ENCODE peak calls at places on chromosomes 11 and 22, in seven cellular contexts. S is GM23338, H is neural progenitor cell, Z is PC-3, U is hepatocyte, R is HCT116, X is GM23248. V is an unnamed sample. For H3K79me2, the result is how much of the 10 kb centered on the place peaks cover.

GRCh38 chr11:35288817-35289541 is 130.4 kb downstream of the SLC1A2 start:
- DNase-seq in S (no peak), H (no peak), Z (peak), U (no peak), R (no peak), X (peak), V (peak)

GRCh38 chr11:102527701-102528100 is 2.8 kb downstream of the MMP7 start:
- DNase-seq in S (no peak), H (no peak), Z (peak), U (no peak), R (no peak), X (peak), V (no peak)

GRCh38 chr11:132925825-132926469 is 606.4 kb downstream of the OPCML start:
- DNase-seq in S (no peak), H (no peak), Z (no peak), U (no peak), R (no peak), X (no peak), V (no peak)

GRCh38 chr11:35617687-35618496 is at the start of gene FJX1:
- DNase-seq in S (peak), H (peak), Z (peak), U (peak), R (no peak), X (peak), V (peak)

GRCh38 chr11:1028291-1028540 is 8.3 kb downstream of the MUC6 start:
- DNase-seq in S (no peak), H (no peak), Z (no peak), U (no peak), R (no peak), X (no peak), V (no peak)

GRCh38 chr11:64299847-64300648 is at the start of gene CATSPERZ:
- DNase-seq in S (peak), H (no peak), Z (no peak), U (no peak), R (no peak), X (peak), V (peak)

GRCh38 chr11:34565417-34566208 is 52.0 kb upstream of the ELF5 start:
- DNase-seq in S (peak), H (peak), Z (peak), U (no peak), R (peak), X (no peak), V (peak)

GRCh38 chr11:65425971-65426838 is 3.6 kb downstream of the NEAT1 start:
- DNase-seq in S (no peak), H (no peak), Z (peak), U (peak), R (peak), X (peak), V (peak)

GRCh38 chr11:117444256-117445096 is 116.8 kb downstream of the CEP164 start:
- DNase-seq in S (no peak), H (no peak), Z (no peak), U (no peak), R (no peak), X (no peak), V (no peak)

GRCh38 chr11:2579315-2580060 is 120.3 kb downstream of the KCNQ1OT1 start:
- DNase-seq in S (no peak), H (peak), Z (no peak), U (no peak), R (no peak), X (no peak), V (no peak)

GRCh38 chr11:125990244-125990643 is 44.4 kb downstream of the VSIG10L2 start:
- DNase-seq in S (no peak), H (no peak), Z (peak), U (no peak), R (no peak), X (peak), V (no peak)

GRCh38 chr11:65576232-65576866 is 496 bp downstream of the EHBP1L1 start:
- DNase-seq in S (no peak), H (no peak), Z (no peak), U (no peak), R (no peak), X (peak), V (peak)

GRCh38 chr22:37496651-37497599 is 10.7 kb upstream of the MFNG start:
- DNase-seq in S (peak), H (peak), Z (peak), U (no peak), R (no peak), X (peak), V (no peak)

GRCh38 chr11:12053606-12054361 is 45.4 kb upstream of the DKK3 start:
- DNase-seq in S (no peak), H (no peak), Z (no peak), U (no peak), R (no peak), X (peak), V (no peak)

GRCh38 chr22:45131749-45132148 is 32.0 kb upstream of the NUP50 start:
- DNase-seq in S (no peak), H (no peak), Z (no peak), U (no peak), R (no peak), X (no peak), V (no peak)

GRCh38 chr11:70720291-70720690 is 322.0 kb downstream of the CTTN start:
- DNase-seq in S (no peak), H (no peak), Z (no peak), U (no peak), R (no peak), X (no peak), V (no peak)

GRCh38 chr22:41523464-41524221 is 20.6 kb downstream of the POLR3H start:
- DNase-seq in S (peak), H (no peak), Z (no peak), U (no peak), R (no peak), X (peak), V (no peak)

GRCh38 chr11:61553373-61554171 is 27.3 kb downstream of the SYT7 start:
- DNase-seq in S (no peak), H (no peak), Z (no peak), U (peak), R (no peak), X (no peak), V (no peak)

GRCh38 chr22:48921411-48921903 is 906.2 kb downstream of the BRD1 start:
- DNase-seq in S (no peak), H (no peak), Z (no peak), U (no peak), R (no peak), X (no peak), V (no peak)

GRCh38 chr11:102495161-102496042 is 35.1 kb downstream of the MMP7 start:
- DNase-seq in S (peak), H (peak), Z (peak), U (peak), R (peak), X (peak), V (peak)

GRCh38 chr11:121563003-121563402 is 110.2 kb upstream of the SORL1-AS1 start:
- DNase-seq in S (no peak), H (no peak), Z (no peak), U (no peak), R (no peak), X (no peak), V (no peak)

GRCh38 chr22:38203855-38204497 is 2.2 kb downstream of the MAFF start:
- DNase-seq in S (no peak), H (no peak), Z (peak), U (no peak), R (no peak), X (peak), V (no peak)

GRCh38 chr22:29011200-29011867 is 50.3 kb downstream of the C22orf31 start:
- DNase-seq in S (peak), H (peak), Z (no peak), U (no peak), R (no peak), X (no peak), V (no peak)

GRCh38 chr11:67006029-67006884 is 16.7 kb upstream of the SYT12 start:
- DNase-seq in S (peak), H (peak), Z (peak), U (no peak), R (peak), X (peak), V (peak)

GRCh38 chr11:45371251-45371749 is 85.2 kb upstream of the SYT13 start:
- DNase-seq in S (peak), H (peak), Z (peak), U (peak), R (peak), X (peak), V (peak)

GRCh38 chr11:46351148-46351547 is 3.9 kb downstream of the DGKZ start:
- DNase-seq in S (no peak), H (no peak), Z (no peak), U (no peak), R (no peak), X (no peak), V (no peak)

GRCh38 chr11:46800177-46800576 is 45.9 kb downstream of the CKAP5 start:
- DNase-seq in S (no peak), H (no peak), Z (no peak), U (no peak), R (no peak), X (peak), V (no peak)

GRCh38 chr11:38446336-38446735 is 1848.3 kb upstream of the RAG2 start:
- DNase-seq in S (no peak), H (no peak), Z (peak), U (no peak), R (no peak), X (no peak), V (no peak)

DNA sequence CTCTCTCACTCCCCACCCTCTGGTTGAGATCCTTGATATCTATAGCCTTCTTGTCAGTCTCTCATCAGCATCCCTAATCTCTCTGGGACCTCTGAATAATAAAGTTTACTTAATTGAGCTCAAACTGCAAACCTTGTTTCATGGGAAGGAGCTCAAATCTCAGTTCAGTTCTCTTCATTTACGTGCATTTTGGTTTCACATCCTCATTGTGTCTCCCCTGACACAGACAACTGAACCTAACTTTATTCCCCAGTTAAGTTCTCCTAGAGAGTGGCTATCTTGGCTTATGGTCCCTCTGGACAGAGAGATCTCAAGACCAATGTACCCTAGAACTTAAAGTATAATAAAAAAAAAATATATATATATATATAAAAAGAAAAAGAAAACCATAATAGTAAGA is 47.3 kb downstream of the NXPE2 start:
- DNase-seq in S (no peak), H (no peak), Z (no peak), U (no peak), R (no peak), X (no peak), V (no peak)
- TF ChIP-seq EZH2 in S (no peak), H (no peak), Z (no peak), U (no peak), R (no peak), X (no peak), V (no peak)

DNA sequence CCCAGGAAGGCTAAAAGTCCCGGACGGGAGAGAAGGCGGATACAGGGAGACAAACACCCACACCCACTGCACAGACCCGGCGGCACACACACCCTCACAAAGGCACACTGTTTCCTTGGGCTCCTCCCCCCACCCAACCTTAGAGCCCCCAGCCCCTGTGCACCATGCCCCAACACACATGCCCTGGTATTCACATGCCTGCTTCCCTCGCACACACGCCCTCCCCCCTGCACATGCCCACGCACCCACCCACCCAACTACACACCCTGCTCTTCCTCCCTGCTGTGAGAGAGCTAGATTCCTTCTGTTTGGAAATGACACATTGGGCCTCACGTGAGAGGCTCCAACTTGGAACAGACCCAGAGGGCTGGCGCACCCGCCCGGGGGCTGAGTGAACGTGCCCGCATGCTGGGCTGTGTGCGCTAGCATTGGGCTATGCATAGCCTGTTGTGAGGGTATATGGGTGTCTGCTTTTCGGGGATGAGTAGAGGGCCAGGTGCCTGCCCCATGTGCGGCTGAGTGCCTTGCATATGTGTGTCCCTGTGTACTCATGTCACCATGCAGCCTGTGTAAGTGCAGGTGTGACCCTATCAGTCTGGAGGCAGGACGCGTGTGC is 518 bp upstream of the CHRM1 start:
- DNase-seq in S (no peak), H (peak), Z (peak), U (no peak), R (no peak), X (peak), V (no peak)
- TF ChIP-seq EZH2phosphoT487 in S (no peak), H (no peak), Z (no peak), U (no peak), R (no peak), X (no peak), V (no peak)

GRCh38 chr22:46465793-46466192 is 71.6 kb downstream of the CELSR1 start:
- DNase-seq in S (no peak), H (no peak), Z (no peak), U (no peak), R (no peak), X (no peak), V (no peak)
- H3K79me2 ChIP-seq in S (under half), H (under half), Z (under half), U (under half), R (under half), X (under half), V (under half)

GRCh38 chr11:8337115-8337386 is 73.4 kb upstream of the LMO1 start:
- DNase-seq in S (no peak), H (no peak), Z (no peak), U (no peak), R (no peak), X (no peak), V (no peak)

GRCh38 chr11:8336356-8337114 is 72.9 kb upstream of the LMO1 start:
- DNase-seq in S (no peak), H (no peak), Z (peak), U (no peak), R (no peak), X (no peak), V (no peak)

GRCh38 chr11:8333431-8334401 is 70.0 kb upstream of the LMO1 start:
- DNase-seq in S (no peak), H (peak), Z (peak), U (peak), R (no peak), X (peak), V (no peak)

GRCh38 chr11:8335683-8336082 is 72.0 kb upstream of the LMO1 start:
- DNase-seq in S (no peak), H (no peak), Z (peak), U (no peak), R (no peak), X (peak), V (no peak)

DNA sequence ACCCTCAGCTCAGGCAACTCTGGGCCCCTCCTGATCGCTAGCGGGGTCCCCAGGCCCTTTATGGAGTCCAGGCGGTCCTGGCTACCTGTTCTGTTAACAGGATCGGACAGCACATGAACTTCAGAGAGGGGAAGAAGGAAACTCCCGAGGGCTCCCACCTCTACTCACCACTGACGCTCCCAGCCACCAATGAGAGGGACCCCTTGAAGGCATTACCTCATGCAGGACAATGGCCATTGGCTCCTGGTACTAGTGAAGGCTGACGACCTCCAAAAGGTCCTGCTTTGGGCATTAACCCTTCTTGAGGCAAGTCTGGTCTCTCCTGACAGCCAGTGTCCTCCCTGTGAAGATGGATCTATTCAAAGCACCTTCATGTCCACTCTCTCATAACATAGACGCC is 71.5 kb upstream of the LMO1 start:
- DNase-seq in S (peak), H (no peak), Z (no peak), U (no peak), R (no peak), X (no peak), V (no peak)
- TF ChIP-seq EZH2 in S (no peak), H (no peak), Z (no peak), U (no peak), R (no peak), X (no peak), V (no peak)

GRCh38 chr22:50508897-50509296 is 873 bp downstream of the NCAPH2 start:
- DNase-seq in S (no peak), H (no peak), Z (no peak), U (peak), R (no peak), X (no peak), V (no peak)

GRCh38 chr22:50507991-50508884 is at the start of gene NCAPH2:
- DNase-seq in S (peak), H (peak), Z (peak), U (peak), R (peak), X (peak), V (peak)

GRCh38 chr22:50505776-50506610 is 1.5 kb downstream of the LMF2 start:
- DNase-seq in S (no peak), H (no peak), Z (no peak), U (peak), R (no peak), X (no peak), V (no peak)

GRCh38 chr22:50506611-50507420 is 686 bp downstream of the LMF2 start:
- DNase-seq in S (no peak), H (peak), Z (no peak), U (peak), R (no peak), X (peak), V (no peak)

GRCh38 chr22:50507421-50507990 is at the start of gene LMF2:
- DNase-seq in S (peak), H (no peak), Z (peak), U (no peak), R (no peak), X (peak), V (no peak)
- TF ChIP-seq EZH2phosphoT487 in S (no peak), H (no peak), Z (no peak), U (no peak), R (no peak), X (no peak), V (no peak)

GRCh38 chr11:43732225-43732624 is 51.7 kb downstream of the HSD17B12 start:
- DNase-seq in S (no peak), H (no peak), Z (no peak), U (peak), R (no peak), X (no peak), V (no peak)
- H3K79me2 ChIP-seq in S (half or more), H (half or more), Z (half or more), U (half or more), R (under half), X (half or more), V (half or more)